ENCODE peak calls at places on chromosome 7, in nine cellular contexts. One of them, this sample, is unnamed.

GRCh38 chr7:132500727-132501410 is 75.4 kb downstream of the PLXNA4 start:
- DNase-seq in neuronal stem cell: no peak
- DNase-seq in cardiac muscle cell: peak
- DNase-seq in stomach: peak
- DNase-seq in neural progenitor cell: peak
- DNase-seq in left ventricle myocardium inferior: peak
- DNase-seq in OCI-LY7: no peak
- DNase-seq in psoas muscle: peak
- DNase-seq in tibial nerve: peak
- DNase-seq in this sample: no peak

GRCh38 chr7:23191022-23191421 is 9.2 kb downstream of the NUP42 start:
- DNase-seq in left ventricle myocardium inferior: no peak
- DNase-seq in OCI-LY7: no peak
- DNase-seq in tibial nerve: no peak
- DNase-seq in neural progenitor cell: no peak
- DNase-seq in stomach: no peak
- DNase-seq in psoas muscle: no peak
- DNase-seq in neuronal stem cell: no peak
- DNase-seq in cardiac muscle cell: no peak
- DNase-seq in this sample: no peak

GRCh38 chr7:138500892-138501291 is 40.8 kb downstream of the TRIM24 start:
- DNase-seq in psoas muscle: no peak
- DNase-seq in stomach: no peak
- DNase-seq in neural progenitor cell: no peak
- DNase-seq in OCI-LY7: no peak
- DNase-seq in neuronal stem cell: no peak
- DNase-seq in tibial nerve: no peak
- DNase-seq in left ventricle myocardium inferior: no peak
- DNase-seq in cardiac muscle cell: no peak
- DNase-seq in this sample: no peak

GRCh38 chr7:4169505-4169904 is 512.6 kb upstream of the FOXK1 start:
- DNase-seq in psoas muscle: no peak
- DNase-seq in cardiac muscle cell: no peak
- DNase-seq in neuronal stem cell: no peak
- DNase-seq in tibial nerve: no peak
- DNase-seq in stomach: no peak
- DNase-seq in neural progenitor cell: no peak
- DNase-seq in left ventricle myocardium inferior: no peak
- DNase-seq in OCI-LY7: no peak
- DNase-seq in this sample: no peak

GRCh38 chr7:24902276-24902675 is 77.7 kb downstream of the OSBPL3 start:
- DNase-seq in stomach: no peak
- DNase-seq in neural progenitor cell: no peak
- DNase-seq in left ventricle myocardium inferior: no peak
- DNase-seq in tibial nerve: no peak
- DNase-seq in OCI-LY7: no peak
- DNase-seq in psoas muscle: no peak
- DNase-seq in cardiac muscle cell: no peak
- DNase-seq in neuronal stem cell: no peak
- DNase-seq in this sample: no peak

GRCh38 chr7:152590481-152590880 is 85.5 kb downstream of the XRCC2 start:
- DNase-seq in cardiac muscle cell: no peak
- DNase-seq in psoas muscle: no peak
- DNase-seq in OCI-LY7: no peak
- DNase-seq in tibial nerve: no peak
- DNase-seq in left ventricle myocardium inferior: no peak
- DNase-seq in neural progenitor cell: no peak
- DNase-seq in neuronal stem cell: no peak
- DNase-seq in stomach: no peak
- DNase-seq in this sample: no peak

GRCh38 chr7:43750016-43750887 is 8.2 kb upstream of the BLVRA start:
- DNase-seq in neural progenitor cell: peak
- DNase-seq in tibial nerve: no peak
- DNase-seq in left ventricle myocardium inferior: no peak
- DNase-seq in psoas muscle: peak
- DNase-seq in stomach: no peak
- DNase-seq in cardiac muscle cell: no peak
- DNase-seq in neuronal stem cell: no peak
- DNase-seq in OCI-LY7: no peak
- DNase-seq in this sample: no peak

GRCh38 chr7:70072220-70072619 is 473.9 kb downstream of the AUTS2 start:
- DNase-seq in neural progenitor cell: no peak
- DNase-seq in left ventricle myocardium inferior: no peak
- DNase-seq in psoas muscle: no peak
- DNase-seq in stomach: no peak
- DNase-seq in tibial nerve: no peak
- DNase-seq in OCI-LY7: no peak
- DNase-seq in cardiac muscle cell: peak
- DNase-seq in neuronal stem cell: no peak
- DNase-seq in this sample: no peak

GRCh38 chr7:90402785-90403173 is 482 bp upstream of the CLDN12 start:
- DNase-seq in cardiac muscle cell: no peak
- DNase-seq in neural progenitor cell: no peak
- DNase-seq in stomach: no peak
- DNase-seq in left ventricle myocardium inferior: no peak
- DNase-seq in OCI-LY7: no peak
- DNase-seq in tibial nerve: no peak
- DNase-seq in psoas muscle: no peak
- DNase-seq in neuronal stem cell: no peak
- DNase-seq in this sample: no peak

GRCh38 chr7:34191766-34192550 is 286.6 kb downstream of the BMPER start:
- DNase-seq in cardiac muscle cell: no peak
- DNase-seq in neuronal stem cell: peak
- DNase-seq in neural progenitor cell: peak
- DNase-seq in OCI-LY7: no peak
- DNase-seq in stomach: no peak
- DNase-seq in left ventricle myocardium inferior: no peak
- DNase-seq in psoas muscle: no peak
- DNase-seq in tibial nerve: no peak
- DNase-seq in this sample: peak

GRCh38 chr7:133741078-133741477 is 386.1 kb upstream of the LRGUK start:
- DNase-seq in cardiac muscle cell: no peak
- DNase-seq in neuronal stem cell: no peak
- DNase-seq in OCI-LY7: no peak
- DNase-seq in stomach: no peak
- DNase-seq in left ventricle myocardium inferior: no peak
- DNase-seq in tibial nerve: no peak
- DNase-seq in neural progenitor cell: no peak
- DNase-seq in psoas muscle: no peak
- DNase-seq in this sample: no peak

DNA sequence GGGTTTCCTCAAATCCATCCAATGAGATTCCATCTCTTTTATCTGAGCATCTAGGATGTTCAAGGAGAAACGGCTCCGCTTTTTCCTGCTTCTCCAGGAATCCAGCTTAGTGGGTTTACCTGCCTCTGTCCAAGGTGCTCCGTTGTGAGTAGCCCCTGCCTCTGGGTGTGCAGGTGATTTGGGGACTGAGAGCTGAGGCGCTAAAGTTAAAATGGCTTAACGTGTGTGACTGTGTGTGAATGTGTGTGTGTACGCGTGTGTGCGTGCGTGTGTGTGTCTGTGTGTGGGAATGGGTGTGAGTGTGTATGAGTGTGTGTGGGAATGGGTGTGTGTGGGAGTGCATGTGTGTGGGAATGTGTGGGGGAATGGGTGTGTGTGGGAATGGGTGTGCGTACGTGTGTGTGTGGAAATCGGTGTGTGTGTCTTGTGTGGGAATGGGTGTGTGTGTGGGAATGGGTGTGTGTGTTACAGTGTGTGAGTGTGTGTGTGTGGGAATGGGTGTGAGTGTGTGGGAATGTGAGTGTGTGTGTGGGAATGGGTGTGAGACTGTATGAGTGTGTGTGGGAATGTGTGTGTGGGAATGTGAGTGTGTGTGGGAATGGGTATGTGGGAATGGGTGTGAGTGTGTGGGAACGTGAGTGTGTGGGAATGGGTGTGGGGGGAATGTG is 90.2 kb upstream of the INSIG1 start:
- DNase-seq in tibial nerve: no peak
- DNase-seq in neuronal stem cell: no peak
- DNase-seq in left ventricle myocardium inferior: no peak
- DNase-seq in psoas muscle: no peak
- DNase-seq in stomach: no peak
- DNase-seq in OCI-LY7: no peak
- DNase-seq in cardiac muscle cell: no peak
- DNase-seq in neural progenitor cell: no peak
- DNase-seq in this sample: no peak
- H3K27ac ChIP-seq in tibial nerve: peak
- H3K27ac ChIP-seq in neuronal stem cell: no peak
- H3K27ac ChIP-seq in left ventricle myocardium inferior: peak
- H3K27ac ChIP-seq in psoas muscle: peak
- H3K27ac ChIP-seq in stomach: peak
- H3K27ac ChIP-seq in OCI-LY7: peak
- H3K27ac ChIP-seq in cardiac muscle cell: no peak
- H3K27ac ChIP-seq in neural progenitor cell: no peak
- H3K27ac ChIP-seq in this sample: no peak

GRCh38 chr7:96310106-96310505 is 11.8 kb downstream of the SLC25A13 start:
- DNase-seq in left ventricle myocardium inferior: no peak
- DNase-seq in neuronal stem cell: no peak
- DNase-seq in psoas muscle: no peak
- DNase-seq in neural progenitor cell: no peak
- DNase-seq in tibial nerve: no peak
- DNase-seq in cardiac muscle cell: no peak
- DNase-seq in OCI-LY7: no peak
- DNase-seq in stomach: no peak
- DNase-seq in this sample: no peak

GRCh38 chr7:96312502-96312901 is 9.4 kb downstream of the SLC25A13 start:
- DNase-seq in psoas muscle: no peak
- DNase-seq in stomach: no peak
- DNase-seq in cardiac muscle cell: no peak
- DNase-seq in OCI-LY7: no peak
- DNase-seq in tibial nerve: no peak
- DNase-seq in left ventricle myocardium inferior: no peak
- DNase-seq in neuronal stem cell: no peak
- DNase-seq in neural progenitor cell: no peak
- DNase-seq in this sample: no peak

GRCh38 chr7:96314402-96315108 is 7.3 kb downstream of the SLC25A13 start:
- DNase-seq in tibial nerve: no peak
- DNase-seq in OCI-LY7: no peak
- DNase-seq in psoas muscle: no peak
- DNase-seq in neural progenitor cell: peak
- DNase-seq in neuronal stem cell: no peak
- DNase-seq in cardiac muscle cell: no peak
- DNase-seq in left ventricle myocardium inferior: no peak
- DNase-seq in stomach: no peak
- DNase-seq in this sample: no peak

GRCh38 chr7:96313940-96314339 is 8.0 kb downstream of the SLC25A13 start:
- DNase-seq in psoas muscle: no peak
- DNase-seq in left ventricle myocardium inferior: no peak
- DNase-seq in neural progenitor cell: no peak
- DNase-seq in OCI-LY7: no peak
- DNase-seq in stomach: no peak
- DNase-seq in cardiac muscle cell: no peak
- DNase-seq in tibial nerve: no peak
- DNase-seq in neuronal stem cell: no peak
- DNase-seq in this sample: no peak

DNA sequence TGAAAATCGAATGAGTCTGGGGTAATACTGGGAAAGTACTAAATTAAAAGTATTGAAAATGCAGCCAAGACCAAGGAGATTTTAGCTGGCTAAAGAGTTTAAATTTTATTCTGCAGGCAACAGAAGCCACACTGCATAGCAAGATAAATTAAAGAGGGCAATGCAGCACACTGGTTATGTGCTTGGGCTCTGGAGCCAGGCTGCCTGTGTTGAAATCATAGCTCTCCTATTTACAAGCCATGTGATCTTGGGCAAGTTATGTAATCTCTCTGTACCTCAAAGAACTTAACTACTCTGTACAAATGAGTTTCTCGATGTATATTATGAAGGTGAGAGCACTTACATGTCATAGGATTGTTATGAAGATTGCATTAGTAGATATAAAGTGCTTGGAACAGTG is 9.9 kb downstream of the SLC25A13 start:
- DNase-seq in tibial nerve: no peak
- DNase-seq in stomach: peak
- DNase-seq in psoas muscle: peak
- DNase-seq in cardiac muscle cell: peak
- DNase-seq in neural progenitor cell: no peak
- DNase-seq in left ventricle myocardium inferior: peak
- DNase-seq in OCI-LY7: no peak
- DNase-seq in neuronal stem cell: no peak
- DNase-seq in this sample: no peak
- H3K27ac ChIP-seq in tibial nerve: no peak
- H3K27ac ChIP-seq in stomach: no peak
- H3K27ac ChIP-seq in psoas muscle: peak
- H3K27ac ChIP-seq in cardiac muscle cell: no peak
- H3K27ac ChIP-seq in neural progenitor cell: no peak
- H3K27ac ChIP-seq in left ventricle myocardium inferior: peak
- H3K27ac ChIP-seq in OCI-LY7: no peak
- H3K27ac ChIP-seq in neuronal stem cell: no peak
- H3K27ac ChIP-seq in this sample: peak

GRCh38 chr7:112887-113286 is 79.5 kb upstream of the FAM20C start:
- DNase-seq in stomach: no peak
- DNase-seq in psoas muscle: no peak
- DNase-seq in neuronal stem cell: no peak
- DNase-seq in neural progenitor cell: no peak
- DNase-seq in left ventricle myocardium inferior: no peak
- DNase-seq in OCI-LY7: no peak
- DNase-seq in cardiac muscle cell: no peak
- DNase-seq in tibial nerve: no peak
- DNase-seq in this sample: no peak
- H3K27ac ChIP-seq in stomach: no peak
- H3K27ac ChIP-seq in psoas muscle: no peak
- H3K27ac ChIP-seq in neuronal stem cell: no peak
- H3K27ac ChIP-seq in neural progenitor cell: no peak
- H3K27ac ChIP-seq in left ventricle myocardium inferior: no peak
- H3K27ac ChIP-seq in OCI-LY7: no peak
- H3K27ac ChIP-seq in cardiac muscle cell: no peak
- H3K27ac ChIP-seq in tibial nerve: no peak
- H3K27ac ChIP-seq in this sample: no peak

GRCh38 chr7:116496653-116497052 is 2.9 kb upstream of the CAV2 start:
- DNase-seq in OCI-LY7: no peak
- DNase-seq in cardiac muscle cell: no peak
- DNase-seq in stomach: no peak
- DNase-seq in left ventricle myocardium inferior: no peak
- DNase-seq in neural progenitor cell: no peak
- DNase-seq in neuronal stem cell: no peak
- DNase-seq in tibial nerve: no peak
- DNase-seq in psoas muscle: no peak
- DNase-seq in this sample: no peak
- H3K27ac ChIP-seq in OCI-LY7: no peak
- H3K27ac ChIP-seq in cardiac muscle cell: no peak
- H3K27ac ChIP-seq in stomach: no peak
- H3K27ac ChIP-seq in left ventricle myocardium inferior: peak
- H3K27ac ChIP-seq in neural progenitor cell: no peak
- H3K27ac ChIP-seq in neuronal stem cell: no peak
- H3K27ac ChIP-seq in tibial nerve: no peak
- H3K27ac ChIP-seq in psoas muscle: no peak
- H3K27ac ChIP-seq in this sample: no peak

This sample was measured in caudate nucleus.